ENCODE peak calls at places on chromosomes 12 and 14, in seven cellular contexts. One of them, this sample, is unnamed.

GRCh38 chr12:12520278-12520677 is 42.4 kb downstream of the DUSP16 start:
- DNase-seq in neural crest cell: no peak
- DNase-seq in Calu3: no peak
- DNase-seq in type B pancreatic cell: no peak
- DNase-seq in OCI-LY7: no peak
- DNase-seq in kidney: no peak
- DNase-seq in GM20000: no peak
- DNase-seq in this sample: no peak

GRCh38 chr14:94175403-94176146 is 1.5 kb downstream of the PPP4R4 start:
- DNase-seq in neural crest cell: no peak
- DNase-seq in Calu3: no peak
- DNase-seq in type B pancreatic cell: no peak
- DNase-seq in OCI-LY7: no peak
- DNase-seq in kidney: no peak
- DNase-seq in GM20000: no peak
- DNase-seq in this sample: no peak

GRCh38 chr14:90983560-90983959 is 76.9 kb downstream of the RPS6KA5 start:
- DNase-seq in neural crest cell: no peak
- DNase-seq in Calu3: no peak
- DNase-seq in type B pancreatic cell: no peak
- DNase-seq in OCI-LY7: no peak
- DNase-seq in kidney: no peak
- DNase-seq in GM20000: no peak
- DNase-seq in this sample: no peak

GRCh38 chr12:9906888-9907287 is 25.3 kb downstream of the CLEC2A start:
- DNase-seq in neural crest cell: no peak
- DNase-seq in Calu3: no peak
- DNase-seq in type B pancreatic cell: no peak
- DNase-seq in OCI-LY7: no peak
- DNase-seq in kidney: no peak
- DNase-seq in GM20000: no peak
- DNase-seq in this sample: no peak

GRCh38 chr14:21236948-21237797 is 32.1 kb downstream of the HNRNPC start:
- DNase-seq in neural crest cell: no peak
- DNase-seq in Calu3: no peak
- DNase-seq in type B pancreatic cell: no peak
- DNase-seq in OCI-LY7: no peak
- DNase-seq in kidney: no peak
- DNase-seq in GM20000: no peak
- DNase-seq in this sample: no peak

GRCh38 chr14:103149847-103150246 is 26.6 kb downstream of the TNFAIP2 start:
- DNase-seq in neural crest cell: no peak
- DNase-seq in Calu3: no peak
- DNase-seq in type B pancreatic cell: no peak
- DNase-seq in OCI-LY7: no peak
- DNase-seq in kidney: no peak
- DNase-seq in GM20000: no peak
- DNase-seq in this sample: no peak

GRCh38 chr12:51818567-51819300 is 29.8 kb downstream of the FIGNL2 start:
- DNase-seq in neural crest cell: no peak
- DNase-seq in Calu3: no peak
- DNase-seq in type B pancreatic cell: no peak
- DNase-seq in OCI-LY7: no peak
- DNase-seq in kidney: no peak
- DNase-seq in GM20000: no peak
- DNase-seq in this sample: no peak

GRCh38 chr12:79521576-79521975 is 169.2 kb downstream of the PAWR start:
- DNase-seq in neural crest cell: no peak
- DNase-seq in Calu3: no peak
- DNase-seq in type B pancreatic cell: no peak
- DNase-seq in OCI-LY7: no peak
- DNase-seq in kidney: no peak
- DNase-seq in GM20000: no peak
- DNase-seq in this sample: no peak

GRCh38 chr14:66496188-66496807 is 10.1 kb downstream of the CCDC196 start:
- DNase-seq in neural crest cell: no peak
- DNase-seq in Calu3: no peak
- DNase-seq in type B pancreatic cell: no peak
- DNase-seq in OCI-LY7: no peak
- DNase-seq in kidney: no peak
- DNase-seq in GM20000: no peak
- DNase-seq in this sample: no peak

GRCh38 chr12:126112849-126113248 is 1047.6 kb downstream of the AACS start:
- DNase-seq in neural crest cell: no peak
- DNase-seq in Calu3: no peak
- DNase-seq in type B pancreatic cell: no peak
- DNase-seq in OCI-LY7: no peak
- DNase-seq in kidney: no peak
- DNase-seq in GM20000: no peak
- DNase-seq in this sample: no peak

GRCh38 chr14:58243790-58244555 is 670 bp upstream of the PSMA3 start:
- DNase-seq in neural crest cell: no peak
- DNase-seq in Calu3: no peak
- DNase-seq in type B pancreatic cell: no peak
- DNase-seq in OCI-LY7: peak; percentile 23
- DNase-seq in kidney: no peak
- DNase-seq in GM20000: no peak
- DNase-seq in this sample: no peak

GRCh38 chr14:99619873-99620834 is 16.1 kb upstream of the CCDC85C start:
- DNase-seq in neural crest cell: no peak
- DNase-seq in Calu3: no peak
- DNase-seq in type B pancreatic cell: no peak
- DNase-seq in OCI-LY7: no peak
- DNase-seq in kidney: peak; percentile 81
- DNase-seq in GM20000: no peak
- DNase-seq in this sample: no peak
- TF ChIP-seq CTCF in neural crest cell: no peak
- TF ChIP-seq CTCF in Calu3: no peak
- TF ChIP-seq CTCF in type B pancreatic cell: no peak
- TF ChIP-seq CTCF in OCI-LY7: no peak
- TF ChIP-seq CTCF in kidney: no peak
- TF ChIP-seq CTCF in GM20000: no peak
- TF ChIP-seq CTCF in this sample: no peak

DNA sequence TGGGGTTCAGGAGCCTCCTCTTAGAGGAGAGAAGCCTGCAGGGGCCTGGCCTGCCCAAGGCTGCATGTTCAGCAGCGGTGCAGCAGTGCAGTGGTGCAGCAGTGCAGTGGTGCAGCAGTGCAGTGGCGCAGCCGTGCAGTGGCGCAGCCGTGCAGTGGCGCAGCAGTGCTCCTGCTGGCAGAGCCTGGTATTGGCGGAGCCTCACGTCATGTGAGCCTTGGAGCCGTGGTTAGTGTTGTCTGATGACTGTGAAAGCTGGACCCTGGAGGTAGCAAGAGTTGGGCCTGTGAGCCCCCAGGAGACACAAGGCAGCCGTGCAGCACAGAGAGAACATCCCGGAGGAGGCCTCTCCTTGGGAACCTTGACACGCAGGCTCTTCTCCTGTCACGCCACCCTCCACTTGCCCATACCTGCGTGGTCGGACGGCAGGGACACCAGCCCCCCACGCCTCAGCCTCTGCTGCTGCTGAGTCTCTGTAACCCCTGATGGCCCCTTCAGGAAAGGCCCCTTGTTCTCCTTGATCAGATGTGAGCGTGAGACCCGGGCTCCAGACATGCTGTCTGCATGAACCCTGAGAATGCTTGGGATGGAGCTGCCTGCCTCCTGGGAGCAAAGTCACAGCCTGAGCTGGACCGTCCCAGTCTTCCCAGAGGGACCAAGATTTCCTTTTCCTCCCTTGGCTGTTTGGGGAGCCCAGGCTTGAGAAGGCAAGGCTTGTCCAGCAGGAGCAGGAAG is 193.7 kb downstream of the KIF26A start:
- DNase-seq in neural crest cell: no peak
- DNase-seq in Calu3: no peak
- DNase-seq in type B pancreatic cell: no peak
- DNase-seq in OCI-LY7: peak; percentile 4
- DNase-seq in kidney: no peak
- DNase-seq in GM20000: no peak
- DNase-seq in this sample: no peak
- TF ChIP-seq CTCF in neural crest cell: peak; percentile 37
- TF ChIP-seq CTCF in Calu3: no peak
- TF ChIP-seq CTCF in type B pancreatic cell: peak; percentile 47
- TF ChIP-seq CTCF in OCI-LY7: peak; percentile 47
- TF ChIP-seq CTCF in kidney: no peak
- TF ChIP-seq CTCF in GM20000: no peak
- TF ChIP-seq CTCF in this sample: no peak

GRCh38 chr14:54498095-54498531 is 9.3 kb upstream of the GMFB start:
- DNase-seq in neural crest cell: no peak
- DNase-seq in Calu3: no peak
- DNase-seq in type B pancreatic cell: no peak
- DNase-seq in OCI-LY7: no peak
- DNase-seq in kidney: no peak
- DNase-seq in GM20000: no peak
- DNase-seq in this sample: no peak

GRCh38 chr14:54498579-54498978 is 9.8 kb upstream of the GMFB start:
- DNase-seq in neural crest cell: no peak
- DNase-seq in Calu3: no peak
- DNase-seq in type B pancreatic cell: no peak
- DNase-seq in OCI-LY7: no peak
- DNase-seq in kidney: no peak
- DNase-seq in GM20000: no peak
- DNase-seq in this sample: no peak

GRCh38 chr14:54493293-54493692 is 4.5 kb upstream of the GMFB start:
- DNase-seq in neural crest cell: no peak
- DNase-seq in Calu3: peak; percentile 12
- DNase-seq in type B pancreatic cell: no peak
- DNase-seq in OCI-LY7: peak; percentile 22
- DNase-seq in kidney: no peak
- DNase-seq in GM20000: no peak
- DNase-seq in this sample: no peak

GRCh38 chr14:54500744-54501143 is 9.0 kb upstream of the CGRRF1 start:
- DNase-seq in neural crest cell: no peak
- DNase-seq in Calu3: no peak
- DNase-seq in type B pancreatic cell: no peak
- DNase-seq in OCI-LY7: no peak
- DNase-seq in kidney: no peak
- DNase-seq in GM20000: no peak
- DNase-seq in this sample: no peak

DNA sequence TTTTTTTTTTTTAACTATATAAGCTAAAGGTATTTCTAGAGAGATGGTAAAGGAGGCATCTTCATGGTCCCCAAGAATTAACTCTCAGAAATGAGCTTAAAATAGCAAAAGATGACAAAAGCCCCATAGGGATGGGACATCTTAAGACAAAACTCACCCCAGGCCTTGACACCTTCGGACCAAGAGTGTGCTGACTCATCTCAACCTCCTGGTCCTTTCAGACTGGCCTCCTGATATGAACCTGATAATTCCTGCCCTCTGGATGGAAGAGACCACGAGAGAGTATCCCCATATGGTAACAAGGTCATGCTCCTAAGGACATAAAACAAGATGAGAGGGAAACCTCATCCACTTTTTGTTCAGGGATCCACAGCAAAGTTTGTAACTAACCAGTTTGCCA is 8.4 kb upstream of the GMFB start:
- DNase-seq in neural crest cell: no peak
- DNase-seq in Calu3: no peak
- DNase-seq in type B pancreatic cell: no peak
- DNase-seq in OCI-LY7: no peak
- DNase-seq in kidney: no peak
- DNase-seq in GM20000: no peak
- DNase-seq in this sample: no peak
- TF ChIP-seq CTCF in neural crest cell: no peak
- TF ChIP-seq CTCF in Calu3: no peak
- TF ChIP-seq CTCF in type B pancreatic cell: no peak
- TF ChIP-seq CTCF in OCI-LY7: no peak
- TF ChIP-seq CTCF in kidney: no peak
- TF ChIP-seq CTCF in GM20000: no peak
- TF ChIP-seq CTCF in this sample: no peak

GRCh38 chr12:41888285-41888684 is 256.4 kb downstream of the GXYLT1 start:
- DNase-seq in neural crest cell: no peak
- DNase-seq in Calu3: no peak
- DNase-seq in type B pancreatic cell: no peak
- DNase-seq in OCI-LY7: no peak
- DNase-seq in kidney: no peak
- DNase-seq in GM20000: no peak
- DNase-seq in this sample: no peak
- TF ChIP-seq CTCF in neural crest cell: no peak
- TF ChIP-seq CTCF in Calu3: no peak
- TF ChIP-seq CTCF in type B pancreatic cell: no peak
- TF ChIP-seq CTCF in OCI-LY7: no peak
- TF ChIP-seq CTCF in kidney: no peak
- TF ChIP-seq CTCF in GM20000: no peak
- TF ChIP-seq CTCF in this sample: no peak

GRCh38 chr12:55955800-55956508 is 9.9 kb downstream of the PMEL start:
- DNase-seq in neural crest cell: no peak
- DNase-seq in Calu3: peak; percentile 90
- DNase-seq in type B pancreatic cell: no peak
- DNase-seq in OCI-LY7: peak; percentile 45
- DNase-seq in kidney: no peak
- DNase-seq in GM20000: no peak
- DNase-seq in this sample: no peak
- TF ChIP-seq CTCF in neural crest cell: peak; percentile 57
- TF ChIP-seq CTCF in Calu3: peak; percentile 69
- TF ChIP-seq CTCF in type B pancreatic cell: peak; percentile 51
- TF ChIP-seq CTCF in OCI-LY7: peak; percentile 70
- TF ChIP-seq CTCF in kidney: no peak
- TF ChIP-seq CTCF in GM20000: no peak
- TF ChIP-seq CTCF in this sample: no peak

GRCh38 chr12:6689000-6689882 is at the start of gene ZNF384:
- DNase-seq in neural crest cell: peak; percentile 84
- DNase-seq in Calu3: peak; percentile 93
- DNase-seq in type B pancreatic cell: peak; percentile 96
- DNase-seq in OCI-LY7: peak; percentile 100
- DNase-seq in kidney: peak; percentile 99
- DNase-seq in GM20000: peak; percentile 97
- DNase-seq in this sample: peak; percentile 85
- TF ChIP-seq CTCF in neural crest cell: peak; percentile 30
- TF ChIP-seq CTCF in Calu3: no peak
- TF ChIP-seq CTCF in type B pancreatic cell: peak; percentile 51
- TF ChIP-seq CTCF in OCI-LY7: no peak
- TF ChIP-seq CTCF in kidney: peak; percentile 16
- TF ChIP-seq CTCF in GM20000: no peak
- TF ChIP-seq CTCF in this sample: no peak

DNA sequence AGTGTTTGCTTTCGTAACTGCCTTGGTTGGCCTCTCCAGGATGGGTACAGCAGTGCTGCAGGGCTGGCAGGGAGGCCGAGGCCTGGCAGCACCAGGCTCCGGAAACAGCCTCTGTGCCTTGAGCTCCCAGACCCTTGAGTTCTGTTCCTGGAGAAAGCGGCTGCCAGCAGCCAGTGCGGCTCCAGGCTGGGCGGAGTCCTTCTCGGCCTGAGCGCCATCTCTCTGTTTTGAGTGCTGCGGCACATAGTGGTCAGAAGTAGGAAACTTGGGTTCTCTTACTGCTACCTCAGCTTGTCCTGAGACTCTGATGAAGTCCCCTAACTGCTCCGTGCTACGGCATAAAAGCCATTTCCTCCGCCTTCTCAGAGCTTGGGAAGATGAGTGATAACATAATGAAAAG is 65.9 kb downstream of the KCNA1 start:
- DNase-seq in neural crest cell: no peak
- DNase-seq in Calu3: no peak
- DNase-seq in type B pancreatic cell: no peak
- DNase-seq in OCI-LY7: no peak
- DNase-seq in kidney: no peak
- DNase-seq in GM20000: no peak
- DNase-seq in this sample: no peak
- TF ChIP-seq CTCF in neural crest cell: no peak
- TF ChIP-seq CTCF in Calu3: no peak
- TF ChIP-seq CTCF in type B pancreatic cell: no peak
- TF ChIP-seq CTCF in OCI-LY7: no peak
- TF ChIP-seq CTCF in kidney: no peak
- TF ChIP-seq CTCF in GM20000: no peak
- TF ChIP-seq CTCF in this sample: no peak